ENCODE peak calls at places on chromosome 16, in eight cellular contexts. E, I, T, O, Y, L, S and K are unnamed samples.

GRCh38 chr16:88497561-88498420 is 44.7 kb downstream of the ZFPM1 start:
- DNase-seq in Y (no peak), T (no peak), O (no peak), I (no peak), S (no peak), E (no peak), L (peak), K (no peak)

GRCh38 chr16:27729516-27730304 is 179.8 kb downstream of the KATNIP start:
- DNase-seq in I (no peak), L (no peak), O (no peak), T (no peak), S (peak), Y (no peak), E (no peak), K (no peak)

GRCh38 chr16:85537795-85538401 is 75.2 kb upstream of the GSE1 start:
- DNase-seq in Y (no peak), I (no peak), S (no peak), T (no peak), O (no peak), L (no peak), E (no peak), K (no peak)

GRCh38 chr16:56193951-56194726 is 2.9 kb downstream of the GNAO1 start:
- DNase-seq in S (no peak), T (peak), O (peak), E (peak), Y (peak), L (peak), I (peak), K (no peak)

GRCh38 chr16:58847902-58848661 is 114.0 kb upstream of the GOT2 start:
- DNase-seq in T (no peak), O (no peak), L (no peak), I (no peak), E (no peak), S (peak), Y (no peak), K (no peak)

GRCh38 chr16:53689636-53690035 is 14.0 kb downstream of the RPGRIP1L start:
- DNase-seq in S (no peak), O (no peak), L (no peak), T (no peak), Y (no peak), E (no peak), I (no peak), K (no peak)

GRCh38 chr16:1157639-1158455 is 4.9 kb downstream of the CACNA1H start:
- DNase-seq in I (no peak), Y (no peak), S (no peak), L (no peak), T (no peak), E (no peak), O (no peak), K (no peak)

GRCh38 chr16:49701867-49702494 is 153.9 kb downstream of the ZNF423 start:
- DNase-seq in O (peak), S (peak), E (peak), T (no peak), Y (peak), I (no peak), L (no peak), K (no peak)

GRCh38 chr16:15778204-15778743 is 78.6 kb downstream of the MYH11 start:
- DNase-seq in I (no peak), E (no peak), S (no peak), T (no peak), L (no peak), Y (no peak), O (no peak), K (no peak)

GRCh38 chr16:58551496-58551895 is 36.2 kb downstream of the SETD6 start:
- DNase-seq in Y (no peak), L (no peak), O (no peak), E (no peak), I (no peak), S (no peak), T (no peak), K (no peak)

GRCh38 chr16:85800321-85800669 is 800 bp downstream of the COX4I1 start:
- DNase-seq in I (no peak), O (peak), E (no peak), Y (no peak), T (peak), L (no peak), S (no peak), K (no peak)

GRCh38 chr16:1497014-1497598 is 3.9 kb downstream of the TELO2 start:
- DNase-seq in I (no peak), E (no peak), Y (peak), O (no peak), S (no peak), T (no peak), L (no peak), K (no peak)

GRCh38 chr16:1900452-1900774 is 17.8 kb downstream of the HS3ST6 start:
- DNase-seq in Y (no peak), I (no peak), O (no peak), L (no peak), E (no peak), S (no peak), T (no peak), K (no peak)

GRCh38 chr16:3789375-3790067 is 72.2 kb upstream of the TRAP1 start:
- DNase-seq in L (no peak), S (no peak), E (no peak), Y (no peak), T (peak), O (no peak), I (no peak), K (no peak)

GRCh38 chr16:2511128-2511785 is 2.5 kb upstream of the ATP6V0C start:
- DNase-seq in S (no peak), O (peak), Y (peak), T (no peak), I (no peak), L (peak), E (peak), K (peak)

GRCh38 chr16:73253922-73254480 is 206.1 kb upstream of the ZFHX3 start:
- DNase-seq in L (no peak), O (no peak), I (no peak), E (no peak), S (no peak), Y (no peak), T (no peak), K (no peak)

GRCh38 chr16:876041-876335 is 75.5 kb upstream of the GNG13 start:
- DNase-seq in O (no peak), T (no peak), L (no peak), S (no peak), I (no peak), E (no peak), Y (peak), K (no peak)

GRCh38 chr16:49986351-49987124 is 38.5 kb upstream of the CNEP1R1 start:
- DNase-seq in T (no peak), E (no peak), O (no peak), L (peak), S (no peak), I (no peak), Y (no peak), K (no peak)

GRCh38 chr16:22970191-22970845 is 156.4 kb downstream of the HS3ST2 start:
- DNase-seq in E (no peak), O (no peak), I (no peak), S (no peak), Y (no peak), T (no peak), L (no peak), K (no peak)

GRCh38 chr16:64990101-64990500 is 131.8 kb downstream of the CDH11 start:
- DNase-seq in O (no peak), E (no peak), L (no peak), T (no peak), I (no peak), S (no peak), Y (no peak), K (no peak)

GRCh38 chr16:55905651-55906050 is 30.5 kb upstream of the CES5A start:
- DNase-seq in T (no peak), E (no peak), O (no peak), I (no peak), Y (no peak), L (no peak), S (no peak), K (no peak)

GRCh38 chr16:3304370-3304769 is 860 bp downstream of the TIGD7 start:
- DNase-seq in L (no peak), Y (no peak), I (no peak), S (no peak), E (no peak), T (no peak), O (no peak), K (no peak)

GRCh38 chr16:66927012-66927436 is 1.7 kb upstream of the RRAD start:
- DNase-seq in L (peak), I (no peak), O (no peak), E (no peak), S (no peak), Y (no peak), T (peak), K (no peak)

GRCh38 chr16:19130852-19131808 is 17.4 kb downstream of the ITPRIPL2 start:
- DNase-seq in L (peak), O (no peak), E (peak), S (no peak), I (no peak), Y (peak), T (peak), K (no peak)

GRCh38 chr16:57017251-57017650 is 27.9 kb downstream of the NLRC5 start:
- DNase-seq in I (no peak), O (no peak), E (no peak), S (no peak), L (peak), T (no peak), Y (peak), K (no peak)

GRCh38 chr16:12205378-12205777 is 228.8 kb downstream of the SNX29 start:
- DNase-seq in O (no peak), Y (peak), L (no peak), S (no peak), T (no peak), I (no peak), E (no peak), K (no peak)

GRCh38 chr16:11386791-11387546 is 41.7 kb downstream of the RMI2 start:
- DNase-seq in T (no peak), O (peak), L (peak), E (peak), I (no peak), S (no peak), Y (no peak), K (no peak)

GRCh38 chr16:75287708-75288107 is 36.3 kb upstream of the BCAR1 start:
- DNase-seq in S (no peak), T (no peak), I (no peak), L (no peak), E (no peak), Y (no peak), O (no peak), K (no peak)

GRCh38 chr16:12542818-12543699 is 260.6 kb downstream of the CPPED1 start:
- DNase-seq in O (no peak), T (peak), Y (no peak), S (no peak), I (no peak), E (no peak), L (no peak), K (no peak)

GRCh38 chr16:69404275-69404805 is 18.5 kb upstream of the TERF2 start:
- DNase-seq in T (no peak), I (no peak), E (no peak), L (no peak), S (no peak), Y (no peak), O (peak), K (no peak)

GRCh38 chr16:86881118-86881510 is 302.8 kb downstream of the FOXL1 start:
- DNase-seq in I (no peak), L (no peak), Y (no peak), O (no peak), E (no peak), S (no peak), T (no peak), K (no peak)

GRCh38 chr16:53809088-53809951 is 105.4 kb downstream of the FTO start:
- DNase-seq in O (no peak), I (no peak), L (peak), T (no peak), E (no peak), S (no peak), Y (no peak), K (no peak)

GRCh38 chr16:57446530-57447141 is 549 bp downstream of the CIAPIN1 start:
- DNase-seq in L (peak), T (peak), Y (peak), O (no peak), S (no peak), I (no peak), E (no peak), K (no peak)

GRCh38 chr16:11140867-11141266 is 115.1 kb downstream of the SOCS1 start:
- DNase-seq in Y (no peak), O (no peak), I (no peak), L (no peak), S (no peak), E (no peak), T (no peak), K (no peak)

GRCh38 chr16:16143038-16143763 is 80.1 kb downstream of the ABCC6 start:
- DNase-seq in T (peak), Y (no peak), L (peak), E (no peak), I (no peak), O (no peak), S (no peak), K (no peak)

GRCh38 chr16:70582280-70582978 is 58.8 kb downstream of the SF3B3 start:
- DNase-seq in I (no peak), L (no peak), S (no peak), Y (no peak), T (peak), O (no peak), E (no peak), K (no peak)

GRCh38 chr16:14609716-14610115 is 20.3 kb downstream of the PARN start:
- DNase-seq in L (no peak), T (no peak), S (no peak), Y (no peak), O (no peak), E (no peak), I (no peak), K (no peak)

GRCh38 chr16:14364386-14365199 is 265.5 kb downstream of the PARN start:
- DNase-seq in S (no peak), L (peak), I (no peak), T (no peak), Y (no peak), O (no peak), E (no peak), K (no peak)

GRCh38 chr16:87274808-87275207 is 42.4 kb downstream of the C16orf95 start:
- DNase-seq in L (peak), Y (peak), O (no peak), I (no peak), T (no peak), E (no peak), S (no peak), K (no peak)

GRCh38 chr16:89507219-89507833 is 877 bp upstream of the SPG7 start:
- DNase-seq in O (no peak), T (no peak), Y (no peak), I (no peak), E (no peak), L (no peak), S (no peak), K (no peak)
- TF ChIP-seq CTCF in O (no peak), T (no peak), Y (no peak), I (no peak), E (no peak), L (no peak), S (no peak), K (no peak)

GRCh38 chr16:62041401-62041800 is 5.2 kb upstream of the CDH8 start:
- DNase-seq in L (peak), I (no peak), O (peak), T (peak), E (no peak), Y (no peak), S (no peak), K (no peak)
- TF ChIP-seq CTCF in L (peak), I (no peak), O (peak), T (peak), E (peak), Y (no peak), S (no peak), K (no peak)

GRCh38 chr16:84182680-84183571 is 3.9 kb downstream of the TAF1C start:
- DNase-seq in S (no peak), L (no peak), T (no peak), I (no peak), O (no peak), E (no peak), Y (no peak), K (no peak)

GRCh38 chr16:84182104-84182503 is 4.8 kb downstream of the TAF1C start:
- DNase-seq in L (no peak), E (no peak), S (no peak), T (no peak), O (no peak), I (no peak), Y (no peak), K (no peak)

GRCh38 chr16:84183572-84183875 is 3.3 kb downstream of the TAF1C start:
- DNase-seq in E (no peak), I (no peak), T (no peak), L (no peak), O (no peak), Y (no peak), S (no peak), K (no peak)

GRCh38 chr16:84184775-84185174 is 2.1 kb downstream of the TAF1C start:
- DNase-seq in L (no peak), T (no peak), S (no peak), O (no peak), Y (no peak), I (no peak), E (no peak), K (no peak)

GRCh38 chr16:84183911-84184310 is 2.9 kb downstream of the TAF1C start:
- DNase-seq in S (no peak), L (no peak), T (no peak), I (no peak), O (no peak), Y (no peak), E (no peak), K (no peak)
- TF ChIP-seq CTCF in S (no peak), L (no peak), T (no peak), I (no peak), O (no peak), Y (no peak), E (peak), K (no peak)

GRCh38 chr16:29947897-29948296 is 14.0 kb upstream of the TMEM219 start:
- DNase-seq in I (no peak), S (no peak), O (no peak), E (peak), T (no peak), Y (no peak), L (no peak), K (no peak)

GRCh38 chr16:29940656-29941055 is 14.6 kb upstream of the KCTD13 start:
- DNase-seq in E (no peak), O (no peak), T (no peak), I (no peak), S (no peak), Y (no peak), L (no peak), K (no peak)

DNA sequence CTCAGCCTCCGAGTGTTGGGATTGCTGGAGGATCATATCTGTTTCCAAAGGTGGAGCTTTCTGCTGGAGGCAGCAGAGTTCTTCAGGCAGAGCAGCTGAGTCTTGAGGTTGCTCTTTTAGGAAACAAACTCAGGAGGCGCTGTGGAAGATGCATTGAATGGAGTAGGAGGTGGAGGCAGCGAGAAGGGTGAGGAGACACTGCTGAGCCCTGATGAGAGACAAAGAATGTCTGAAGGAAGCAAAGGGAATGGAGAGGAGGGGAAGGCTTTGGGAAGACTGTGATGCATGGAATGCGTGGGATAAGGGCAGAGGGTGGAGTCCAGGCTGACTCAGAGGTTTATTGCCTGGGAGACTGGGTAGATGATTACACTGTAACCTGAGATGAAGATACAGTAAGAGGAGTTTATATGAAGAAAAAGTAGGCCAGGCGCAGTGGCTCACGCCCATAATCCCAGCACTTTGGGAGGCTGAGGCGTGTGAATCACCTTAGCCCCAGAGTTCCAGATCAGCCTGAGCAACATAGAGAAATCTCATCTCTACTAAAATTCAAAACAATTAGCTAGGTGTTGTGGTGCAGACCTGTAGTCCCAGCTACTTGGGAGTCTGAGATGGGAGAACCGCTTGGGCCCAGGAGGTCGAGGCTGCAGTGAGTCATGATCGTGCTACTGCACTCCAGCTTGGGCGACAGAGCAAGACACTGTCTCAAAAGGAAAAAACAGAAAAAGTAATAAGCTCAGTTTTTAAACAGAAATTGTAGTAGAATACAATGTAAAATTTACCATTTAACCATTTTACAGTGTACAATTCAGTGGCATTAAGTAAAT is 17.8 kb upstream of the TMEM219 start:
- DNase-seq in E (peak), T (no peak), L (peak), O (peak), S (peak), Y (peak), I (no peak), K (no peak)
- TF ChIP-seq CTCF in E (no peak), T (no peak), L (peak), O (no peak), S (no peak), Y (no peak), I (no peak), K (no peak)